ENCODE peak calls at places on chromosomes 6 and 20, in five cellular contexts. S, P, J, W and N are unnamed samples.

GRCh38 chr6:144248003-144248402 is 37.1 kb upstream of the UTRN start:
- DNase-seq in W (no peak), P (no peak), S (no peak), J (no peak), N (no peak)

GRCh38 chr20:5844063-5844681 is 94.0 kb downstream of the SHLD1 start:
- DNase-seq in W (peak), J (no peak), P (no peak), S (peak), N (no peak)

GRCh38 chr20:53427951-53428350 is 165.7 kb downstream of the ZNF217 start:
- DNase-seq in J (no peak), P (no peak), S (no peak), W (no peak), N (no peak)

GRCh38 chr6:45922728-45923351 is 92.8 kb downstream of the CLIC5 start:
- DNase-seq in P (peak), J (peak), S (no peak), W (peak), N (peak)

GRCh38 chr6:124964084-124964763 is 2.0 kb downstream of the RNF217 start:
- DNase-seq in J (no peak), S (peak), P (no peak), W (no peak), N (no peak)

GRCh38 chr6:138465007-138465645 is 34.2 kb downstream of the NHSL1 start:
- DNase-seq in J (no peak), W (peak), S (peak), P (no peak), N (no peak)

GRCh38 chr20:57868310-57868709 is 158.5 kb upstream of the PMEPA1 start:
- DNase-seq in P (no peak), S (no peak), W (no peak), J (no peak), N (no peak)

GRCh38 chr6:154511735-154512097 is 1.2 kb upstream of the CNKSR3 start:
- DNase-seq in S (no peak), W (no peak), J (no peak), P (peak), N (no peak)

GRCh38 chr20:49984426-49985153 is 1.8 kb downstream of the SNAI1 start:
- DNase-seq in P (no peak), S (no peak), W (no peak), J (no peak), N (no peak)

GRCh38 chr6:128731249-128732165 is 151.4 kb upstream of the LAMA2 start:
- DNase-seq in W (peak), P (no peak), J (no peak), S (peak), N (peak)

GRCh38 chr6:137970368-137970767 is 103.3 kb downstream of the TNFAIP3 start:
- DNase-seq in S (no peak), W (no peak), J (no peak), P (no peak), N (no peak)

GRCh38 chr20:52481443-52481842 is 289.9 kb upstream of the ZFP64 start:
- DNase-seq in J (no peak), W (no peak), S (no peak), P (no peak), N (peak)

GRCh38 chr20:18793625-18794427 is 19.8 kb upstream of the SCP2D1 start:
- DNase-seq in S (peak), W (peak), P (peak), J (peak), N (peak)

GRCh38 chr6:164401871-164402270 is 907.5 kb downstream of the C6orf118 start:
- DNase-seq in W (no peak), P (no peak), J (no peak), S (no peak), N (no peak)

GRCh38 chr6:144149558-144149893 is 791 bp upstream of the STX11 start:
- DNase-seq in W (no peak), S (no peak), J (no peak), P (no peak), N (no peak)

GRCh38 chr6:146543940-146544661 is 468 bp downstream of the RAB32 start:
- DNase-seq in S (peak), W (no peak), J (peak), P (peak), N (no peak)

GRCh38 chr6:71393471-71393870 is 104.9 kb downstream of the OGFRL1 start:
- DNase-seq in P (no peak), J (no peak), W (no peak), S (no peak), N (no peak)

GRCh38 chr6:93516441-93516840 is 97.1 kb upstream of the EPHA7 start:
- DNase-seq in J (no peak), W (no peak), S (no peak), P (no peak), N (no peak)

GRCh38 chr6:134732761-134733160 is 217.1 kb downstream of the ALDH8A1 start:
- DNase-seq in J (no peak), P (no peak), S (no peak), W (no peak), N (no peak)

GRCh38 chr20:688809-689208 is 13.2 kb upstream of the SCRT2 start:
- DNase-seq in S (peak), J (no peak), P (peak), W (no peak), N (peak)

GRCh38 chr20:51931321-51931720 is 129.0 kb upstream of the SALL4 start:
- DNase-seq in S (peak), P (no peak), J (no peak), W (no peak), N (no peak)

GRCh38 chr6:151723152-151723551 is 84.3 kb upstream of the ESR1 start:
- DNase-seq in S (no peak), J (no peak), P (no peak), W (no peak), N (no peak)

GRCh38 chr6:42410861-42411260 is 40.9 kb downstream of the TRERF1 start:
- DNase-seq in S (no peak), J (no peak), P (no peak), W (no peak), N (no peak)
- TF ChIP-seq REST in S (no peak), J (no peak), P (no peak), W (no peak), N (no peak)

GRCh38 chr20:16243470-16243869 is 329.8 kb downstream of the KIF16B start:
- DNase-seq in S (peak), J (no peak), W (no peak), P (no peak), N (peak)
- TF ChIP-seq REST in S (no peak), J (no peak), W (no peak), P (no peak), N (no peak)

DNA sequence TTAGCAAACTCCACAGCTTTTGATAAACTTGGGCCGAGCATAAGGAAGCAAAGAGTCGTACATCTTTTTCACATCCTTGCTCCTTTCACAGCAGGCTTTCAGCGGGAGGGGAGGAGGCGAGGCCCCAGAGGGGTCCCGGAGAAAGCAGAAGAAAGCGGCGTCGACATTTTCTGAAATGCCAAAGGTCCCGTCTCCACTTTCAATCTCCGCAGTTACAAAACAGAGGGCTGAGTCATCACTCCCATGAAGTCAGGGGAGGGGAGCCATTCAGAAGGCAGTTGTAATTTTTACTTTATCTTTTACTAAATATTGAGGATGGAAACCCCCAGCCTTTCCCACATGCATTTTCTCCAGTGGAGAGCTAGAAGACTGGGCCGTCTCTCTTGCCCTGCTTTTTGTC is 174.2 kb upstream of the THBS2 start:
- DNase-seq in J (no peak), S (no peak), P (no peak), W (no peak), N (no peak)
- TF ChIP-seq REST in J (no peak), S (no peak), P (no peak), W (no peak), N (no peak)

GRCh38 chr6:43900560-43901329 is 130.7 kb downstream of the VEGFA start:
- DNase-seq in P (no peak), J (no peak), S (peak), W (no peak), N (no peak)

GRCh38 chr6:43901330-43902230 is 131.6 kb downstream of the VEGFA start:
- DNase-seq in P (no peak), J (no peak), S (no peak), W (no peak), N (no peak)

GRCh38 chr6:43907312-43907711 is 137.3 kb downstream of the VEGFA start:
- DNase-seq in J (no peak), W (no peak), P (no peak), S (no peak), N (no peak)

GRCh38 chr6:43904311-43905123 is 134.5 kb downstream of the VEGFA start:
- DNase-seq in W (no peak), S (no peak), J (no peak), P (no peak), N (no peak)

DNA sequence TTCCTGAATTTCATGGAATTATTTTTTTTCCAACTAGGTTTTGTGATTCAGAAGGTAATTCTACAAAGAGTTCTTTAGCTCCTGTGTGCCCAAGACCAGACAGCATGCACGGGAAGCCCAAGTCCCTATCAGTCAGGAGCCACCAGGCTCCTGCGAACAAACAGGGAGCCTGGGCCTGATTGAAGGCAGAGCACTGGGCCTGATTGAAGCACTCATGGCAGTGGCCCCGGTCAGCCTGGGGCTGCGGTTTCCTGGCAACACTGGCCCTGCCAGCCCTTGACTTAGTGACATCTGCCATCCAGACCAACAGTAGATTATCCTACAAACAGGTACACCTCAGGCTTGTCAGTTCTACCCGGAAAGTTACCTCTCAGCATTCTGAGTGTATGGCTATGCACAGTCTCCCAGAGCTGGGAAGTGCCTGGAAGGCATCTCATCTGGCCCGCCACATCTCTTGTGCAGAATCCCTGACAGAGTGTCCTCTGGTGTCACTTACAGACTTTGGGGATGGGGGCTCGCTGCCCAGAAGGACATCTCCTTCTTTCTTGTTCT is 133.8 kb downstream of the VEGFA start:
- DNase-seq in P (no peak), W (no peak), J (no peak), S (no peak), N (peak)
- TF ChIP-seq REST in P (no peak), W (no peak), J (no peak), S (no peak), N (no peak)

GRCh38 chr6:43120938-43121913 is 45.1 kb downstream of the PTK7 start:
- DNase-seq in S (no peak), J (no peak), W (peak), P (no peak), N (no peak)
- TF ChIP-seq REST in S (no peak), J (no peak), W (no peak), P (no peak), N (peak)

GRCh38 chr6:17099401-17100059 is 2.3 kb upstream of the STMND1 start:
- DNase-seq in W (no peak), P (no peak), S (no peak), J (no peak), N (no peak)

GRCh38 chr6:17101422-17102257 is at the start of gene STMND1:
- DNase-seq in J (no peak), W (no peak), P (no peak), S (no peak), N (peak)

GRCh38 chr6:17107768-17108325 is 6.0 kb downstream of the STMND1 start:
- DNase-seq in S (no peak), W (no peak), P (no peak), J (no peak), N (no peak)

GRCh38 chr6:17102258-17102870 is 514 bp downstream of the STMND1 start:
- DNase-seq in W (no peak), J (no peak), S (no peak), P (no peak), N (no peak)

DNA sequence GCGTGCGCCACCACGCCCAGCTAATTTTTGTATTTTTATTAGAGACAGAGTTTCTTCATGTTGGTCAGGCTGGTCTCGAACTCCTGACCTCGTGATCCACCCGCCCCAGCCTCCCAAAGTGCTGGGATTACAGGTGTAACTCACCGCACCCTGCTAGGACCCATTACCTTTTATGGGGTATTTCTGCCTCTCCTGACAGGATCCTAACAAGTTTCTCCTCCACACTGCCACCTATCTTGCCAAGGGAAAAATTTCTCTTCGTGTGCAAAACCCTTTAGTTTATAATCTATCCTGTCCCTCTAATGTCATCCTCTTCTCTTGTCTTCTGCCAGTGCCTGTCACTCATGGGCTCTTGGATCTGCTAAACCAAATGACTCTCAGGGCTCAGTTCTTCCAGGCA is 1.9 kb downstream of the STMND1 start:
- DNase-seq in W (peak), J (no peak), S (no peak), P (no peak), N (no peak)
- TF ChIP-seq REST in W (no peak), J (no peak), S (no peak), P (no peak), N (no peak)

DNA sequence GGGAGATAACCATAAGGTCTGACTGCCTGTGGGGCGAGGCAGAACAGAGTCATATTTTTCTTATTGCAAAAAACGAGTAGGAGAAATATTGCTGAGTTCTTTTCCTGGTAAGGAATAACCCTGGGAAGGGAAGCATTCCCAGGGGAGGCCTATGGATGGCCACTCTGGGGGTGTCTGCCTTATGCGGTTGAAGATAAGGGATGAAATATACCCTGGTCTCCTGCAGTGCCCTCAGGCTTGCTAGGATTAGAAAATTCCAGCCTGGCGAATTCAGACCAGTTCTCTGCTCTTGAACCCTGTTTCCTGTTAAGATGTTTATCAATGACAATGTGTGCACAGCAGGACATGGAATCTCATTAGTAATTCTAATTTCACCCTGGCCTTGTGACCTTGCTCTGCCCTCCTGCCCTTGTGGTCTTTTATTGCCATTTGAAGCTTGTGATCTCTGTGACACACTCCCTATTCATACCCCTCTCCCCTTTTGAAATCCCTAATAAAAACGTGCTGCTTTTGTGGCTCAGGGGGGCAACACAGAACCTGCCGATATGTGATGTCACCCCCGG is 491.1 kb upstream of the EYS start:
- DNase-seq in W (no peak), J (no peak), P (no peak), S (no peak), N (no peak)
- TF ChIP-seq REST in W (no peak), J (no peak), P (no peak), S (no peak), N (no peak)